ENCODE peak calls at places on chromosomes 3 and 15, in four cellular contexts. P is NCI-H2171, C is KG1, K is COR-L47. R is an unnamed sample.

GRCh38 chr15:62977952-62978811 is 64.4 kb upstream of the TPM1 start:
- DNase-seq in C (no peak), K (no peak), P (no peak), R (no peak)

GRCh38 chr15:39364721-39365120 is 216.2 kb upstream of the THBS1 start:
- DNase-seq in K (no peak), P (no peak), C (no peak), R (no peak)

GRCh38 chr3:352599-352998 is 156.0 kb downstream of the CHL1 start:
- DNase-seq in C (no peak), K (no peak), P (no peak), R (no peak)

GRCh38 chr3:61908344-61908743 is 347.0 kb downstream of the PTPRG start:
- DNase-seq in P (no peak), C (no peak), K (no peak), R (no peak)

GRCh38 chr3:15151166-15151565 is 52.2 kb upstream of the RBSN start:
- DNase-seq in P (no peak), C (no peak), K (no peak), R (no peak)

GRCh38 chr15:48062476-48062875 is 58.3 kb upstream of the SLC24A5 start:
- DNase-seq in C (no peak), P (no peak), K (peak), R (no peak)

GRCh38 chr3:157531771-157532170 is 28.6 kb upstream of the VEPH1 start:
- DNase-seq in K (no peak), C (no peak), P (no peak), R (no peak)

GRCh38 chr15:95944193-95944592 is 386.3 kb upstream of the NR2F2 start:
- DNase-seq in P (no peak), C (no peak), K (no peak), R (no peak)

R was measured in immature natural killer cell.